ENCODE peak calls at places on chromosomes 2 and 18, in seven cellular contexts. J is body of pancreas, K is H1, Y is astrocyte of the spinal cord, N is brain microvascular endothelial cell, D is fibroblast of the aortic adventitia, V is MM.1S. H is an unnamed sample.

GRCh38 chr2:48651127-48651526 is 33.5 kb downstream of the GTF2A1L start:
- DNase-seq in J (no peak), K (no peak), Y (peak; percentile 31), N (peak; percentile 11), D (peak; percentile 31), V (no peak), H (no peak)

GRCh38 chr2:136116813-136117390 is 1.0 kb downstream of the CXCR4 start:
- DNase-seq in J (no peak), K (peak; percentile 63), Y (no peak), N (no peak), D (no peak), V (peak; percentile 97), H (no peak)

GRCh38 chr2:65390134-65390533 is 42.3 kb downstream of the SPRED2 start:
- DNase-seq in J (no peak), K (no peak), Y (no peak), N (no peak), D (no peak), V (peak; percentile 96), H (no peak)

GRCh38 chr2:44342854-44343253 is 18.4 kb downstream of the PREPL start:
- DNase-seq in J (peak; percentile 46), K (no peak), Y (no peak), N (no peak), D (no peak), V (peak; percentile 48), H (no peak)

GRCh38 chr18:26133652-26134051 is at the start of gene PSMA8:
- DNase-seq in J (peak; percentile 2), K (peak; percentile 63), Y (no peak), N (no peak), D (no peak), V (no peak), H (no peak)

GRCh38 chr18:42141439-42141838 is 186.4 kb downstream of the PIK3C3 start:
- DNase-seq in J (no peak), K (no peak), Y (no peak), N (no peak), D (peak; percentile 9), V (no peak), H (no peak)

GRCh38 chr2:219509780-219510511 is 4.3 kb upstream of the ASIC4 start:
- DNase-seq in J (peak; percentile 66), K (peak; percentile 91), Y (peak; percentile 34), N (peak; percentile 33), D (peak; percentile 52), V (no peak), H (no peak)

GRCh38 chr2:235495373-235496238 is 1.8 kb downstream of the AGAP1 start:
- DNase-seq in J (no peak), K (no peak), Y (no peak), N (no peak), D (peak; percentile 10), V (peak; percentile 20), H (no peak)

GRCh38 chr2:36780231-36780808 is 83.8 kb downstream of the VIT start:
- DNase-seq in J (no peak), K (no peak), Y (peak; percentile 74), N (peak; percentile 44), D (peak; percentile 81), V (peak; percentile 49), H (no peak)

GRCh38 chr2:48428449-48428848 is 101.5 kb upstream of the STON1 start:
- DNase-seq in J (no peak), K (no peak), Y (no peak), N (no peak), D (no peak), V (no peak), H (no peak)

GRCh38 chr2:104412384-104412783 is 441.5 kb upstream of the POU3F3 start:
- DNase-seq in J (peak; percentile 43), K (peak; percentile 70), Y (peak; percentile 31), N (no peak), D (no peak), V (peak; percentile 53), H (no peak)

GRCh38 chr2:229330952-229331351 is 59.9 kb upstream of the PID1 start:
- DNase-seq in J (peak; percentile 50), K (no peak), Y (no peak), N (no peak), D (no peak), V (no peak), H (no peak)

GRCh38 chr2:230225486-230225885 is at the start of gene SP140:
- DNase-seq in J (peak; percentile 65), K (no peak), Y (no peak), N (no peak), D (no peak), V (peak; percentile 90), H (no peak)

DNA sequence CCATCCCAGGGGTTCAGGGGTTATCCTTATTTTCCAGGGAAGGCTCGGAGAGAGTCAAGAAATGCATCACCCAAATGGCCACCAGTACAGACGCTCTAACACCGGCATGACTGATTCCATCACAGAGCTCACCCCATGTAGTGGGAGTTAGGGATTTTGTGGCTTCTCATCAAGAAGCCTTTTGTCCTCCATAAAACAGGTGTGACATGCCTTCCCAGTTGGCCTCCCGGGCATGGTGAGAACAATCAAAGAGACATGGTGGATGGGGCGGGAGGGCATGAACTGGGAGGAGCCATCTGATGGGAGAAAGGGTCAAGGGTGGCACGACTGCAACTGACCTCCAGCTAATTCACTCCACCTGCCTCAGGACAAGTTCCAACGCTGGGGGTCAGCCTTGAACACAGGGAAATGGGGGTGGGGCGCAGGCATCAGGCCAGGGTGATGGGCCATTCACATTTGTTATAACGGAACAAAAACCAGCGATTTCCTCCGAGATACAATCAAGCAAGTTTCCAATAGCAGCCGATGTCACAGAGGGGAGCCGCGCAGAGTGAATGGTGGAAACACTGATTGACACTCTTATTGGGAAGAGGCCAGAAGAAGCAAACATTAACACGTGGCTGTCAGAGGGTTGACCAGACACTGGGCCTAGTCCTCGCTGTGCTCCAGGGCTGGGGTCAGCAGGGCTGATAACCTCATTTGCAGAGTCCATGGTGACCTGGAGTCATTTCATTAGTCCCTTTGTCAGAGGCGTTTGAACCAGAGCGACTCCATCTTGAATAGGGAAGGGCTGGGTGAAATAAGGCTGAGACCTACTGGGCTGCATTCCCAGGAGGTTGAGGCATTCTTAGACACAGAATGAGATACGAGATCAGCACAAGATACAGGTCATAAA is 80.5 kb upstream of the HPCAL1 start:
- DNase-seq in J (no peak), K (no peak), Y (no peak), N (no peak), D (no peak), V (no peak), H (no peak)
- TF ChIP-seq CTCF in J (no peak), K (no peak), Y (no peak), N (no peak), D (no peak), V (no peak), H (no peak)

GRCh38 chr2:191839918-191840804 is 6.7 kb downstream of the CAVIN2 start:
- DNase-seq in J (no peak), K (no peak), Y (no peak), N (no peak), D (no peak), V (no peak), H (no peak)
- TF ChIP-seq CTCF in J (no peak), K (peak; percentile 19), Y (no peak), N (no peak), D (no peak), V (no peak), H (peak; percentile 11)

DNA sequence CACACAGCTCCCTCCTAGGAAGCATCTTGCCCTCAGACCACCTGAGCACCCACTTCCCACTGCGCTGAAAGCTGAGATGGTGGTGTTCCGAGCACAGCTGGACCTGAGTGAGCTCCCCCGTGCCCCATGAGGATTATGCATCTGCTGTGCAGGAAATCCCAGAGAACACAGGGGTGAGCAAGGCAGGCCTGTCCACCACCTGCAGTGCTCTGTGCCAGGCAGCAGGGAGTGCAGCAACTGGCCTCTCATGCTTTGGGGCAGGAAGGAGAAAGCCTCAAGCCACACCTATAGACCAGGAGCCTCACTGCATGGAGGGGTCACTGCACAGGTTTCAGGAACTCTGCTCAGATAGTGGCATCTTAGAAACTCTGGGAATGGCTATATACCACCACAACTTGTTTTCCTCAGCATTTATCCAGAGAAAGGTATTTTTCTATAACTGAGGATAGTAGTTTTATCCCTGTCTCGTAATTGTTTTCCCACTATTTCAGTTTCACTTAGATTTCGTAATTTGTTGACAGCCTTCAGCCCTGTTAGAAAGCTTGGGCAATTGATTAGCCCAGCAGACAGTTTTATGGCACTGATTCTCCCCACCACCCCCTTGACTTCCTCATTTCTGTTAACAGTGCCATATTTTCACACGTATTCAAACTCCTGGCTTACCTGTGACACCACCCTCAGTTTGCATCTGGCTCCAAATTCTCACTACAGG is 144.3 kb upstream of the DAPL1 start:
- DNase-seq in J (peak; percentile 55), K (no peak), Y (no peak), N (no peak), D (no peak), V (no peak), H (no peak)
- TF ChIP-seq CTCF in J (no peak), K (peak; percentile 13), Y (no peak), N (no peak), D (no peak), V (no peak), H (no peak)

DNA sequence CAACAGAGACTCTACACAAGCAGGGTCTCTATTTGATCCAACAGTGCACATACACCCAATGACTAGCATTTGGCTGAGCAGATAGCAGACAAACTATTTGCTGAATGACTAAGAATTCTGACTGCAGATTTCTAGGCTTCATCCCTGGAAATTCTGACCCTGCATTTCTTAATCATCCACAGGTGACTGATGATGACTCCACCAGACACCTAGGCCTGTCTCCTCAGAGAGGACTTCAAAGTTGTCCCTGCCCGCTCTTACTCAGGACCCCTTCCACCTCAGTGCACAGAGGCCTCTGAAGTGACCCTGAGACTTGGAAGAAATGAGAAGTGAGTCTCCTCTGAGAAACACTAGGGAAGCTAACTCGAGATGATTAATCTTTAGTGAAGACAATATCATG is 51.3 kb downstream of the SEPTIN10 start:
- DNase-seq in J (no peak), K (no peak), Y (no peak), N (no peak), D (peak; percentile 14), V (no peak), H (peak; percentile 43)
- TF ChIP-seq CTCF in J (no peak), K (no peak), Y (no peak), N (no peak), D (no peak), V (no peak), H (no peak)

GRCh38 chr2:79128406-79128805 is 8.1 kb downstream of the REG1A start:
- DNase-seq in J (no peak), K (no peak), Y (no peak), N (no peak), D (no peak), V (no peak), H (no peak)

GRCh38 chr2:79129260-79129659 is 9.0 kb downstream of the REG1A start:
- DNase-seq in J (no peak), K (no peak), Y (no peak), N (no peak), D (no peak), V (no peak), H (no peak)

DNA sequence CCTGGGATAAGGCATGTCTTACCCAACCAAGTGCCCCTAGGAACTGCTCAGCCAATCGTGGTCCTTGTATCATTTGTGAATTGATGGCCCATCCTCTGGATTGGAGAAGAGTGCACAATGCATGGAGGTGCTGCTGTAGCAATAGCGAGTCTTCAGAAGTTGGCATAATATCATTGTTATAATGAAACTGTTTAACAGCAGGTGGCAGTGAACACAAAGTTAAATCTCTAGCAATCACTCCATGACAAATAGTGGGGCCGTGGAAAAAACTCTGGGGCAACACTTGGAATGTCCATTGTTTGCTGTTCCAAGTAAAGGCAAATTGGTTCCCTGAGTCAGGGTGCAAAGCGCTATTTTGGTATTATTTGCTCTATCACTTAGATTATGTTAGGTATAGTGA is 11.4 kb downstream of the REG1A start:
- DNase-seq in J (peak; percentile 52), K (no peak), Y (no peak), N (no peak), D (no peak), V (no peak), H (no peak)
- TF ChIP-seq CTCF in J (no peak), K (no peak), Y (no peak), N (no peak), D (no peak), V (no peak), H (peak; percentile 20)